ENCODE peak calls at places on chromosomes 13 and 19, in five cellular contexts. V is tibial artery, U is fibroblast of the aortic adventitia, M is heart right ventricle, E is spleen. S is an unnamed sample.

GRCh38 chr19:42683917-42684513 is 56.3 kb downstream of the PSG3 start:
- DNase-seq in M (no peak), V (no peak), E (no peak), U (peak), S (no peak)

GRCh38 chr13:98641075-98641474 is 64.2 kb upstream of the STK24 start:
- DNase-seq in U (no peak), E (no peak), V (no peak), M (no peak), S (peak)

GRCh38 chr13:65378943-65379519 is 1851.1 kb downstream of the PCDH9 start:
- DNase-seq in V (no peak), U (peak), E (no peak), M (no peak), S (no peak)

GRCh38 chr19:31378404-31378803 is 29.2 kb upstream of the TSHZ3 start:
- DNase-seq in V (no peak), M (peak), U (peak), E (no peak), S (no peak)

GRCh38 chr13:22316494-22317025 is 645.7 kb downstream of the FGF9 start:
- DNase-seq in V (no peak), E (no peak), U (no peak), M (no peak), S (no peak)

GRCh38 chr13:43990829-43991228 is 111.1 kb downstream of the LACC1 start:
- DNase-seq in V (no peak), U (no peak), E (no peak), M (no peak), S (no peak)

GRCh38 chr19:30068528-30069395 is 126.7 kb downstream of the URI1 start:
- DNase-seq in V (no peak), U (no peak), M (no peak), E (peak), S (peak)

GRCh38 chr19:38930776-38931761 is at the start of gene MRPS12:
- DNase-seq in V (peak), E (peak), M (peak), U (peak), S (peak)

GRCh38 chr19:38125238-38125637 is 98.8 kb downstream of the DPF1 start:
- DNase-seq in M (no peak), V (no peak), U (no peak), E (no peak), S (no peak)

GRCh38 chr13:33510350-33510749 is 224.8 kb upstream of the STARD13 start:
- DNase-seq in V (no peak), U (peak), E (no peak), M (no peak), S (no peak)

GRCh38 chr13:101292711-101293110 is 123.6 kb downstream of the NALCN start:
- DNase-seq in E (no peak), V (no peak), U (no peak), M (no peak), S (no peak)

GRCh38 chr19:5539431-5539833 is 28.3 kb downstream of the TINCR start:
- DNase-seq in E (no peak), M (peak), U (no peak), V (no peak), S (no peak)

GRCh38 chr13:27621116-27621365 is 651 bp upstream of the POLR1D start:
- DNase-seq in E (no peak), M (no peak), V (no peak), U (peak), S (no peak)

GRCh38 chr19:32220951-32221350 is 124.5 kb upstream of the ZNF507 start:
- DNase-seq in M (no peak), V (no peak), E (no peak), U (no peak), S (no peak)

GRCh38 chr19:7748756-7749155 is 1.4 kb upstream of the CD209 start:
- DNase-seq in M (no peak), E (no peak), U (peak), V (no peak), S (no peak)

GRCh38 chr19:37551123-37551993 is 43.2 kb downstream of the ZNF571 start:
- DNase-seq in U (peak), V (no peak), M (peak), E (no peak), S (peak)

GRCh38 chr19:13117176-13117771 is 734 bp upstream of the TRMT1 start:
- DNase-seq in V (no peak), M (no peak), E (no peak), U (no peak), S (no peak)

GRCh38 chr19:29091127-29091526 is 121.8 kb downstream of the UQCRFS1 start:
- DNase-seq in M (no peak), U (no peak), E (no peak), V (no peak), S (peak)

GRCh38 chr13:43124495-43124894 is 101.1 kb downstream of the DNAJC15 start:
- DNase-seq in M (no peak), E (no peak), U (no peak), V (no peak), S (no peak)

GRCh38 chr13:98761126-98761978 is 8.9 kb upstream of the SLC15A1 start:
- DNase-seq in V (no peak), E (no peak), M (no peak), U (peak), S (peak)

GRCh38 chr19:35788205-35788960 is 13.0 kb downstream of the ARHGAP33 start:
- DNase-seq in M (no peak), U (no peak), E (no peak), V (no peak), S (no peak)

DNA sequence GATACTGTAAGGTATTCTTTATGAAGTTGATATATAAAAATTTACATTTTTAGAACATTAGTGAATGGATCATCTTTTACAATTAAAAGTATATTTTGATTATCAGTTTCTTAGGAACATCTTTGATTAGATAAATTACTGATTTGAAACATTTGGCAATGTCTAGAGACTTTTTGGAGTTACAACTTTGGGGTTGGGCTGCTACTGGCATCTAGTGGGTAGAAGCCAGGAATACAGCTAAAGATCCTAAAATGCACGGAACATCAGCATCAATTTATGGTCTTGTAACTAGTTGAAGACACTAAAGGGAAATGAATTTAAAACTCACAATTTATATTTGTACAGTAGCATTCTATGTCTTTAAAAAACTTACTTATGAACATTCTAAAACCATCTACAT is 19.9 kb downstream of the POMP start:
- DNase-seq in U (no peak), E (no peak), M (no peak), V (no peak), S (no peak)
- TF ChIP-seq CTCF in U (peak), E (no peak), M (no peak), V (no peak), S (no peak)

DNA sequence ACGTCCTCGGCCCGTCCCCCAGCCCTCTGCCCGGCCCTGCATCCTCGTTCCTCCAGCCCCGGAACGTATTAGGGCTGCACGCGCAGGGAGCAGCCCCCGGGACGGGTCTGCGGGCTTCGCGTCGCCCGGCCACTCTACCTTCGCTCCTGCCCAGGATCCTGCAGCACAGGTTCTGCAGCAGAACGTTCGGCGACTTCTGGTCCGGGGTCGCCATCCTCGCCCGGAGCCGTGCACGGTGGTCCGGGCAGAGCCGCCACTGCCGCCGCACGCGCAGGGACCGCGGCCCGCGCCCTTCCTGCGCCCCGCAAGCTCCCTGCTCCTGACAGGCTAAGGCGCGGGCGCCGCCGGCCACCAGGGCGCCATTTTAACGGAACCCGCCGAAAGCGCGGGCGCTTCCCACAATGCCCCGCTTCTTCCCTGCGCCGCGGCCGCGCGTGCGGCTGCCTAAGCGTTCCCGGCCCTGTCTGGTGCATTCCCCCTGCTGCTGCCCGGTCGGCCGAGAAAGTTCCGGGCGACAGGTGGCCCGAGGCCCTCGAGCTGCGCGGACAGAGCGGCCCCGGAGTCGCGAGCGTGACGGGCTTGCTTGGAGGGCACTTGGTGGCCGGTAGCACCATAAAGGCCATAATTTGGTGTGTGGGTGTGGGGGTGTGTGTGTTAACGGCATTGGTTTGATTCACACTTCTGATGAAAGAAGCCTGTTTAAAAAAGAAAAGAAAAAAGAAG is at the start of gene TUBGCP3:
- DNase-seq in V (peak), U (peak), M (peak), E (peak), S (peak)
- TF ChIP-seq CTCF in V (peak), U (no peak), M (peak), E (peak), S (no peak)

GRCh38 chr13:30572859-30573275 is 44.9 kb upstream of the USPL1 start:
- DNase-seq in M (peak), E (no peak), V (no peak), U (peak), S (no peak)
- TF ChIP-seq CTCF in M (peak), E (peak), V (no peak), U (peak), S (no peak)

DNA sequence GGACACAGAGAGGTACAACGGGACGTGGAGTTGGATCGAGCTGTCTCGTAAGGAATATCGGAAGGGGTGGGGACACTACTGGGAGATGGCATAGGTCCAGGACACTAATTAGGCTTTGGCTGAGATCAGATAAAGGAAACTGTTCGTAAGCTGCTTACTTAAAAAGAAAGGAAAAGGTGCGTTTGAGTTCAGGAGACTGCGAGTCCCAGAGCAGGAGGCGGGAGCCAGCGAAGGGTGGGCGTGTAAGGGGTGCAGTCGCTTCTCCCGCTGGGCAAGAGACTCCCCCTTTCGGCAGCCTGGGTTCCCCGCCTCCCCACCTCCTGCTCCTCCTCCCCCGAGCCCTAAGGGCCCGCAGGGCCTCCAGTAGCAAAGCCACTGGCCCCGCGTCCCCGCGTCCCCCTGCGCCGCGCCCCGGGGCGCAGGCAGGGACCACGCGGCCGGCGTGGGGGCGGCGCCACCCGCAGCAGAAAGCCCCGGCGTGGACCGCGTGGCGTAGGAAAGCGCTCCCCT is 571 bp downstream of the ABCC4 start:
- DNase-seq in M (peak), V (peak), U (peak), E (peak), S (peak)
- TF ChIP-seq CTCF in M (peak), V (no peak), U (peak), E (no peak), S (no peak)

DNA sequence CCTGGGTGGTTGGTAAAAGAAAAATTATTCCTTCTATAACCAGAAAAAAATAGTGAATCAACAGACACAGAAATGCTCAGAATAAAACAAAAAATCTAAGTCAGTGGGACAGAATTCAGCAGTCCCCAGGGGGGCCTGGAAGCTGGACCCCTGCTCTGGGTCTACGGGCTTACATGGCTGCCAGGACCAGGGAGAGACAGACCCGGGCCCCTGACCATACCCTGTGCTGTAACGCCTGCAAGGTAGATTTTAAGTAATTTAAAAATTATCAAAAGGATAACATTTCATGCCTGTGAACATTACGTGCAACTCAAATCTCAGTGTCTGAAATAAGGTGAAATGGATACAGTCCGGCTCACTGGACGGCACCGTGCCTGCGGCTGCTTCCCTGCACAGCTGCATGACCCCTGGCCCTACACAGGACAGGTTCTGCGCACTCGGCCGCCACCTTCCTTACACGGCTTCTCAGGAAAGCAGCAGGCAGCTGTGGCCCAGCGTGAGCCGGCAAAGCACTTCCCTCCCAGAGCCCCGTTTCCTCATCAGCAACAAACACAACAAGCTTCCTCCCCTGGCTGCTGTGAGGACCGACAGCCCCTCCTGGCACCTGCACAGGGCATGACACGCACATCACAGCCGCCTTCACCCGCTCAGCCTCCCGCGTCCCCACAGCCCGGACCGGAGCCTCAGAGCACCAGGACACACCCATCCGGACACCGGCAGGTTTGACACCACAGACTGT is 22.2 kb downstream of the RASA3 start:
- DNase-seq in E (peak), V (peak), U (no peak), M (no peak), S (peak)
- TF ChIP-seq CTCF in E (peak), V (no peak), U (no peak), M (peak), S (no peak)

GRCh38 chr13:50805805-50806204 is 37.7 kb downstream of the DLEU7 start:
- DNase-seq in M (no peak), U (peak), E (no peak), V (no peak), S (no peak)
- TF ChIP-seq CTCF in M (no peak), U (no peak), E (no peak), V (no peak), S (no peak)

GRCh38 chr13:106568225-106569003 is 477 bp upstream of the ARGLU1 start:
- DNase-seq in E (no peak), U (peak), V (no peak), M (no peak), S (no peak)
- TF ChIP-seq CTCF in E (no peak), U (no peak), V (no peak), M (no peak), S (no peak)

GRCh38 chr13:72255908-72256307 is 388.9 kb upstream of the DACH1 start:
- DNase-seq in M (no peak), U (no peak), V (no peak), E (no peak), S (no peak)
- TF ChIP-seq CTCF in M (peak), U (no peak), V (no peak), E (peak), S (no peak)

DNA sequence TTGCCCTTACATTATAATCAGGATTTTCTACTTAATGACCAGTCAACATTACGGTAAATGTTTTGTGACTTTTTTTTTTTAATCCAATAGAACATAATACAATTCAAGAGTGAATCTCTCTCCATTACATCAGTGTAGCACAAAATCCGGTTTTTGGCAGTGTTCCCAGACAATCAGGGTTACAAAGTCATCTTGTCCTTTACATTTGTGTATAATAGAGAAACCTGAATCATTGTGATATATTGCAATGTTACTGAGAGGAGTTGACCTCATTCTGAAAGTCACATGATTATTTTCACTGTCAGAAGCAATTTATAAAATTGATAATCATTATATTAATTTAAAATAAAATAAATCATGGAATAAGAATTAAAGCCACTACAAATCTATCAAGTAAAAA is 1346.0 kb upstream of the SPRY2 start:
- DNase-seq in E (no peak), U (no peak), M (no peak), V (no peak), S (no peak)
- TF ChIP-seq CTCF in E (no peak), U (no peak), M (no peak), V (no peak), S (no peak)

GRCh38 chr13:93254775-93255174 is 28.2 kb downstream of the GPC6 start:
- DNase-seq in U (no peak), M (no peak), V (no peak), E (no peak), S (no peak)
- TF ChIP-seq CTCF in U (no peak), M (no peak), V (no peak), E (no peak), S (no peak)

S was measured in lower leg skin.